ENCODE peak calls at places on chromosomes 12 and 14, in seven cellular contexts. F is neural progenitor cell; Y is occipital lobe; W is lower lobe of right lung; X is activated T-helper 1 cell treated with anti-CD3 and anti-CD28 coated beads, Interleukin-12 subunit alpha, Interleukin-12 subunit beta, Interleukin-2, Interleukin-4 antibody, amounts not matched to agents 30 ng/mL and 10 ng/mL and 1 ng/mL, durations not matched to agents 14 hours and 24 hours and 36 hours; N is RWPE1; D is transverse colon. E is an unnamed sample.

GRCh38 chr12:57460457-57461325 is 1.1 kb downstream of the GLI1 start:
- DNase-seq in F (peak; percentile 96), Y (no peak), W (no peak), X (no peak), N (no peak), D (no peak), E (peak; percentile 31)

GRCh38 chr12:82800185-82800584 is 113.5 kb downstream of the TMTC2 start:
- DNase-seq in F (no peak), Y (no peak), W (no peak), X (no peak), N (no peak), D (no peak), E (no peak)

GRCh38 chr12:1013618-1014489 is 22.8 kb downstream of the ERC1 start:
- DNase-seq in F (no peak), Y (no peak), W (no peak), X (no peak), N (no peak), D (no peak), E (peak; percentile 71)

GRCh38 chr12:29073631-29074239 is 75.3 kb upstream of the FAR2 start:
- DNase-seq in F (peak; percentile 47), Y (no peak), W (no peak), X (no peak), N (peak; percentile 17), D (no peak), E (peak; percentile 86)

GRCh38 chr14:70833884-70834283 is 24.6 kb upstream of the MAP3K9 start:
- DNase-seq in F (no peak), Y (no peak), W (no peak), X (no peak), N (no peak), D (no peak), E (no peak)

GRCh38 chr12:12616512-12617275 is 5.0 kb downstream of the CREBL2 start:
- DNase-seq in F (no peak), Y (peak; percentile 35), W (no peak), X (no peak), N (no peak), D (no peak), E (no peak)

GRCh38 chr12:53171725-53172329 is 8.7 kb upstream of the ZNF740 start:
- DNase-seq in F (no peak), Y (no peak), W (no peak), X (no peak), N (no peak), D (no peak), E (no peak)

GRCh38 chr12:25728196-25728595 is 175.1 kb upstream of the LMNTD1 start:
- DNase-seq in F (no peak), Y (no peak), W (no peak), X (no peak), N (no peak), D (no peak), E (peak; percentile 40)

GRCh38 chr12:57048423-57048822 is 1.5 kb downstream of the MYO1A start:
- DNase-seq in F (no peak), Y (no peak), W (no peak), X (no peak), N (no peak), D (no peak), E (no peak)

GRCh38 chr12:124109760-124110159 is 136.7 kb downstream of the ZNF664 start:
- DNase-seq in F (peak; percentile 43), Y (no peak), W (no peak), X (no peak), N (peak; percentile 42), D (no peak), E (no peak)

GRCh38 chr14:71187633-71188356 is 280.5 kb downstream of the PCNX1 start:
- DNase-seq in F (peak; percentile 29), Y (no peak), W (no peak), X (no peak), N (no peak), D (no peak), E (no peak)

GRCh38 chr14:94654071-94654974 is 42.1 kb downstream of the SERPINA3 start:
- DNase-seq in F (no peak), Y (no peak), W (no peak), X (no peak), N (no peak), D (peak; percentile 14), E (no peak)

GRCh38 chr12:55736076-55736475 is 6.8 kb upstream of the GDF11 start:
- DNase-seq in F (no peak), Y (no peak), W (no peak), X (no peak), N (no peak), D (no peak), E (no peak)

GRCh38 chr14:63941023-63941422 is 88.2 kb downstream of the SYNE2 start:
- DNase-seq in F (no peak), Y (no peak), W (no peak), X (no peak), N (no peak), D (no peak), E (no peak)

GRCh38 chr12:40444174-40444573 is 219.4 kb downstream of the LRRK2 start:
- DNase-seq in F (no peak), Y (no peak), W (no peak), X (no peak), N (no peak), D (no peak), E (no peak)

GRCh38 chr12:56377310-56377988 is 14.8 kb upstream of the APOF start:
- DNase-seq in F (peak; percentile 16), Y (no peak), W (no peak), X (no peak), N (peak; percentile 19), D (no peak), E (peak; percentile 16)

GRCh38 chr12:116278667-116279066 is 1.2 kb upstream of the MED13L start:
- DNase-seq in F (no peak), Y (no peak), W (no peak), X (no peak), N (no peak), D (no peak), E (no peak)

GRCh38 chr12:29640589-29641345 is 143.0 kb downstream of the TMTC1 start:
- DNase-seq in F (peak; percentile 57), Y (no peak), W (no peak), X (no peak), N (peak; percentile 6), D (no peak), E (peak; percentile 41)

GRCh38 chr14:64945431-64945830 is 2.9 kb upstream of the GPX2 start:
- DNase-seq in F (no peak), Y (no peak), W (no peak), X (no peak), N (no peak), D (no peak), E (no peak)

GRCh38 chr14:86346818-86347384 is 817.0 kb downstream of the FLRT2 start:
- DNase-seq in F (no peak), Y (no peak), W (no peak), X (no peak), N (no peak), D (no peak), E (peak; percentile 22)

GRCh38 chr14:32197919-32198318 is 3.9 kb upstream of the RNU6-7 start:
- DNase-seq in F (no peak), Y (no peak), W (no peak), X (no peak), N (no peak), D (no peak), E (no peak)

GRCh38 chr12:89962648-89963047 is 254.0 kb upstream of the ATP2B1 start:
- DNase-seq in F (no peak), Y (no peak), W (no peak), X (no peak), N (peak; percentile 13), D (peak; percentile 46), E (no peak)

GRCh38 chr12:7373226-7373625 is 69.4 kb downstream of the ACSM4 start:
- DNase-seq in F (no peak), Y (peak; percentile 33), W (no peak), X (no peak), N (no peak), D (no peak), E (no peak)

GRCh38 chr12:64457036-64457435 is 5.1 kb downstream of the TBK1 start:
- DNase-seq in F (no peak), Y (no peak), W (no peak), X (no peak), N (no peak), D (no peak), E (no peak)

GRCh38 chr14:89186850-89187376 is 230.1 kb downstream of the FOXN3 start:
- DNase-seq in F (no peak), Y (no peak), W (no peak), X (no peak), N (no peak), D (no peak), E (no peak)

GRCh38 chr14:52458721-52459085 is 93.6 kb downstream of the TXNDC16 start:
- DNase-seq in F (no peak), Y (no peak), W (no peak), X (no peak), N (peak; percentile 2), D (no peak), E (peak; percentile 64)

GRCh38 chr12:53631721-53632120 is 5.5 kb upstream of the ATF7 start:
- DNase-seq in F (no peak), Y (no peak), W (no peak), X (no peak), N (no peak), D (no peak), E (no peak)

GRCh38 chr14:24408764-24409163 is 10.0 kb downstream of the NYNRIN start:
- DNase-seq in F (no peak), Y (no peak), W (no peak), X (no peak), N (no peak), D (no peak), E (no peak)

GRCh38 chr14:77181124-77181602 is 435 bp upstream of the TMEM63C start:
- DNase-seq in F (no peak), Y (no peak), W (no peak), X (no peak), N (no peak), D (peak; percentile 17), E (no peak)

GRCh38 chr12:15726029-15726756 is 63.0 kb downstream of the EPS8 start:
- DNase-seq in F (no peak), Y (no peak), W (no peak), X (no peak), N (no peak), D (no peak), E (peak; percentile 51)

GRCh38 chr12:28294300-28294699 is 104.0 kb downstream of the CCDC91 start:
- DNase-seq in F (no peak), Y (no peak), W (no peak), X (no peak), N (no peak), D (no peak), E (no peak)

GRCh38 chr12:19648173-19648572 is 208.9 kb downstream of the AEBP2 start:
- DNase-seq in F (no peak), Y (no peak), W (no peak), X (no peak), N (no peak), D (no peak), E (no peak)

GRCh38 chr14:23056257-23056955 is 914 bp downstream of the CDH24 start:
- DNase-seq in F (peak; percentile 87), Y (no peak), W (peak; percentile 74), X (peak; percentile 60), N (peak; percentile 83), D (peak; percentile 80), E (peak; percentile 81)

GRCh38 chr12:80064269-80064668 is 35.1 kb upstream of the OTOGL start:
- DNase-seq in F (no peak), Y (no peak), W (no peak), X (no peak), N (no peak), D (no peak), E (peak; percentile 76)

GRCh38 chr12:92096346-92097136 is 49.1 kb downstream of the BTG1 start:
- DNase-seq in F (peak; percentile 48), Y (no peak), W (no peak), X (no peak), N (no peak), D (no peak), E (peak; percentile 15)

GRCh38 chr12:127928178-127928577 is 338.8 kb upstream of the TMEM132C start:
- DNase-seq in F (no peak), Y (no peak), W (no peak), X (no peak), N (no peak), D (no peak), E (no peak)

GRCh38 chr14:29558516-29558915 is 369.1 kb downstream of the PRKD1 start:
- DNase-seq in F (no peak), Y (no peak), W (no peak), X (no peak), N (no peak), D (no peak), E (peak; percentile 69)

GRCh38 chr12:75656210-75656609 is 144.8 kb upstream of the KRR1 start:
- DNase-seq in F (no peak), Y (no peak), W (no peak), X (no peak), N (no peak), D (no peak), E (no peak)

E was measured in adipocyte.